ENCODE peak calls at places on chromosomes 2 and 18, in seven cellular contexts. X, A, Y, D, I, W and R are unnamed samples.

GRCh38 chr2:223460774-223461211 is 141.4 kb downstream of the SCG2 start:
- DNase-seq in W (no peak), Y (no peak), A (no peak), I (no peak), X (no peak), D (no peak), R (no peak)

GRCh38 chr2:96531872-96532505 is 4.6 kb upstream of the ARID5A start:
- DNase-seq in A (peak; percentile 91), D (peak; percentile 100), W (peak; percentile 94), I (no peak), Y (peak; percentile 89), X (peak; percentile 86), R (peak; percentile 94)

GRCh38 chr2:72893594-72894319 is 6.5 kb downstream of the SPR start:
- DNase-seq in X (peak; percentile 73), A (peak; percentile 36), I (peak; percentile 69), D (no peak), Y (no peak), W (peak; percentile 71), R (no peak)

GRCh38 chr2:236785611-236786057 is 216.0 kb downstream of the ACKR3 start:
- DNase-seq in W (no peak), X (no peak), D (no peak), I (no peak), Y (no peak), A (no peak), R (no peak)

GRCh38 chr2:88903744-88904353 is 212.4 kb downstream of the RPIA start:
- DNase-seq in Y (no peak), W (peak; percentile 18), A (no peak), X (no peak), I (peak; percentile 25), D (peak; percentile 6), R (no peak)

GRCh38 chr2:137178955-137179377 is 413.6 kb downstream of the THSD7B start:
- DNase-seq in D (no peak), A (no peak), W (no peak), X (peak; percentile 3), Y (no peak), I (no peak), R (no peak)

GRCh38 chr2:175251425-175252041 is 70.0 kb upstream of the ATP5MC3 start:
- DNase-seq in W (peak; percentile 46), A (no peak), X (peak; percentile 35), D (peak; percentile 6), I (peak; percentile 27), Y (no peak), R (no peak)

GRCh38 chr2:135074216-135074615 is 22.1 kb downstream of the RAB3GAP1 start:
- DNase-seq in D (no peak), W (no peak), Y (no peak), I (no peak), X (no peak), A (no peak), R (no peak)

GRCh38 chr2:70371753-70372152 is 69.9 kb upstream of the FAM136A start:
- DNase-seq in X (no peak), I (no peak), Y (no peak), W (no peak), D (no peak), A (no peak), R (no peak)

GRCh38 chr2:63862802-63863201 is 21.1 kb downstream of the UGP2 start:
- DNase-seq in W (no peak), Y (no peak), I (no peak), X (no peak), A (no peak), D (no peak), R (no peak)

GRCh38 chr2:64337314-64337713 is 116.6 kb upstream of the LGALSL start:
- DNase-seq in X (no peak), I (no peak), D (no peak), W (peak; percentile 15), Y (no peak), A (no peak), R (no peak)

GRCh38 chr2:176157499-176158305 is 595 bp downstream of the HOXD3 start:
- DNase-seq in I (no peak), W (peak; percentile 55), Y (peak; percentile 58), D (no peak), X (no peak), A (no peak), R (no peak)

GRCh38 chr18:6109743-6110142 is 214.4 kb upstream of the TMEM200C start:
- DNase-seq in A (no peak), I (no peak), W (no peak), X (no peak), Y (no peak), D (no peak), R (no peak)

GRCh38 chr2:22377251-22377650 is 1007.7 kb upstream of the KLHL29 start:
- DNase-seq in I (no peak), Y (no peak), A (no peak), D (no peak), W (no peak), X (no peak), R (no peak)

GRCh38 chr18:45838302-45839070 is 13.0 kb downstream of the SIGLEC15 start:
- DNase-seq in A (no peak), I (no peak), Y (no peak), X (no peak), W (peak; percentile 19), D (no peak), R (no peak)

GRCh38 chr18:42792731-42793130 is 322.8 kb downstream of the RIT2 start:
- DNase-seq in Y (no peak), D (no peak), W (no peak), A (no peak), I (no peak), X (no peak), R (no peak)

GRCh38 chr2:162768646-162769045 is 69.9 kb downstream of the KCNH7 start:
- DNase-seq in W (peak; percentile 59), I (no peak), D (no peak), Y (no peak), X (no peak), A (no peak), R (no peak)

GRCh38 chr2:200380833-200381542 is 74.5 kb downstream of the SPATS2L start:
- DNase-seq in A (no peak), Y (no peak), X (no peak), W (no peak), D (no peak), I (no peak), R (no peak)

GRCh38 chr18:49359732-49360444 is 100.6 kb downstream of the DYM start:
- DNase-seq in A (no peak), W (no peak), D (no peak), I (no peak), Y (no peak), X (peak; percentile 8), R (no peak)